ENCODE peak calls at places on chromosome 2, in seven cellular contexts. G is naive thymus-derived CD8-positive, alpha-beta T cell; D is stimulated activated CD4-positive, alpha-beta T cell treated with anti-CD3 and anti-CD28 coated beads, Interleukin-4, amount 100 ng/mL, for 4 hours; N is NCI-H1092 treated with DMSO at 0.1 percent for 48 hours; A is dorsolateral prefrontal cortex; S is ELR; F is RCC 7860. J is an unnamed sample.

GRCh38 chr2:63658176-63658968 is 69.6 kb downstream of the MDH1 start:
- DNase-seq in G (no peak), D (no peak), N (no peak), A (no peak), S (no peak), F (no peak), J (no peak)

GRCh38 chr2:38603402-38604265 is 906 bp upstream of the HNRNPLL start:
- DNase-seq in G (peak; percentile 83), D (peak; percentile 83), N (peak; percentile 76), A (peak; percentile 73), S (peak; percentile 80), F (peak; percentile 44), J (peak; percentile 71)

GRCh38 chr2:200184748-200185574 is 121.5 kb upstream of the SPATS2L start:
- DNase-seq in G (no peak), D (no peak), N (no peak), A (no peak), S (no peak), F (no peak), J (no peak)

GRCh38 chr2:43057026-43057741 is 169.2 kb downstream of the ZFP36L2 start:
- DNase-seq in G (no peak), D (no peak), N (peak; percentile 32), A (peak; percentile 90), S (no peak), F (no peak), J (no peak)

GRCh38 chr2:96143848-96144480 is 1.3 kb downstream of the DUSP2 start:
- DNase-seq in G (peak; percentile 65), D (peak; percentile 52), N (peak; percentile 5), A (peak; percentile 38), S (no peak), F (no peak), J (no peak)

GRCh38 chr2:181309576-181309975 is 147.6 kb upstream of the ITGA4 start:
- DNase-seq in G (no peak), D (no peak), N (no peak), A (no peak), S (no peak), F (no peak), J (no peak)

GRCh38 chr2:6977095-6977777 is 60.0 kb downstream of the RNF144A start:
- DNase-seq in G (no peak), D (no peak), N (peak; percentile 68), A (peak; percentile 92), S (no peak), F (no peak), J (no peak)

GRCh38 chr2:209368924-209369323 is 54.9 kb upstream of the MAP2 start:
- DNase-seq in G (no peak), D (no peak), N (no peak), A (no peak), S (peak; percentile 99), F (peak; percentile 99), J (no peak)

GRCh38 chr2:179558010-179558911 is 293.6 kb upstream of the SESTD1 start:
- DNase-seq in G (no peak), D (no peak), N (peak; percentile 54), A (no peak), S (no peak), F (no peak), J (no peak)

GRCh38 chr2:19362652-19363473 is 4.4 kb upstream of the OSR1 start:
- DNase-seq in G (peak; percentile 42), D (peak; percentile 34), N (peak; percentile 44), A (peak; percentile 41), S (peak; percentile 92), F (peak; percentile 71), J (peak; percentile 26)

GRCh38 chr2:195447353-195447975 is 209.6 kb upstream of the SLC39A10 start:
- DNase-seq in G (no peak), D (no peak), N (no peak), A (no peak), S (no peak), F (no peak), J (no peak)

J was measured in stimulated activated naive CD4-positive, alpha-beta T cell.